ENCODE peak calls at places on chromosomes 7 and 10, in ten cellular contexts. U is HCEC 1CT; A is B cell; D is CD8-positive, alpha-beta memory T cell; Q is amygdala; X is stimulated activated naive CD8-positive, alpha-beta T cell treated with anti-CD3 and anti-CD28 coated beads, Interleukin-15, Interleukin-2, amounts not matched to agents 100 U/mL and 50 U/mL, for 24 hours; J is stimulated activated CD4-positive, alpha-beta T cell treated with anti-CD3 and anti-CD28 coated beads, TNF-alpha, amount 100 ng/mL, for 4 hours; L is heart right ventricle; P is naive thymus-derived CD4-positive, alpha-beta T cell; T is fibroblast of mammary gland. Z is an unnamed sample.

GRCh38 chr7:157016352-157017041 is 6.0 kb upstream of the MNX1 start:
- DNase-seq in U (no peak), A (no peak), D (no peak), Q (no peak), X (peak), J (no peak), L (no peak), P (no peak), T (no peak), Z (no peak)

GRCh38 chr10:129467346-129468119 is 492 bp downstream of the MGMT start:
- DNase-seq in U (no peak), A (no peak), D (no peak), Q (no peak), X (peak), J (no peak), L (no peak), P (no peak), T (peak), Z (no peak)

GRCh38 chr10:96978621-96979154 is 146.6 kb downstream of the LCOR start:
- DNase-seq in U (no peak), A (no peak), D (no peak), Q (no peak), X (no peak), J (no peak), L (no peak), P (no peak), T (no peak), Z (no peak)

GRCh38 chr7:131010714-131011436 is 276.9 kb upstream of the KLF14 start:
- DNase-seq in U (peak), A (no peak), D (no peak), Q (no peak), X (no peak), J (no peak), L (no peak), P (no peak), T (peak), Z (no peak)

GRCh38 chr10:130621231-130621775 is 485.1 kb downstream of the GLRX3 start:
- DNase-seq in U (no peak), A (no peak), D (no peak), Q (no peak), X (no peak), J (no peak), L (no peak), P (no peak), T (no peak), Z (no peak)

GRCh38 chr10:103696411-103697145 is 158.8 kb downstream of the SH3PXD2A start:
- DNase-seq in U (peak), A (peak), D (peak), Q (peak), X (peak), J (peak), L (peak), P (no peak), T (peak), Z (no peak)

GRCh38 chr10:132163278-132163765 is 23.4 kb upstream of the DPYSL4 start:
- DNase-seq in U (no peak), A (no peak), D (peak), Q (no peak), X (peak), J (no peak), L (peak), P (no peak), T (no peak), Z (no peak)

GRCh38 chr10:45091968-45092367 is 91.2 kb downstream of the ZNF22 start:
- DNase-seq in U (no peak), A (no peak), D (no peak), Q (no peak), X (no peak), J (no peak), L (peak), P (no peak), T (no peak), Z (no peak)

GRCh38 chr10:33116293-33116697 is 158.3 kb upstream of the ITGB1 start:
- DNase-seq in U (peak), A (no peak), D (no peak), Q (no peak), X (peak), J (no peak), L (no peak), P (no peak), T (peak), Z (no peak)

GRCh38 chr10:84765656-84766055 is 437.3 kb downstream of the CCSER2 start:
- DNase-seq in U (no peak), A (no peak), D (no peak), Q (no peak), X (no peak), J (no peak), L (no peak), P (no peak), T (no peak), Z (no peak)

GRCh38 chr7:1663243-1663642 is 6.8 kb upstream of the ELFN1 start:
- DNase-seq in U (no peak), A (peak), D (no peak), Q (no peak), X (peak), J (no peak), L (no peak), P (no peak), T (no peak), Z (no peak)

GRCh38 chr7:108094933-108095710 is 35.0 kb downstream of the LAMB4 start:
- DNase-seq in U (peak), A (no peak), D (no peak), Q (no peak), X (no peak), J (no peak), L (no peak), P (no peak), T (peak), Z (no peak)

GRCh38 chr10:8037941-8038894 is 16.3 kb upstream of the GATA3 start:
- DNase-seq in U (no peak), A (no peak), D (no peak), Q (no peak), X (no peak), J (no peak), L (no peak), P (no peak), T (no peak), Z (no peak)

GRCh38 chr10:119859422-119860258 is 13.0 kb downstream of the MCMBP start:
- DNase-seq in U (peak), A (peak), D (peak), Q (no peak), X (no peak), J (no peak), L (no peak), P (peak), T (peak), Z (no peak)

GRCh38 chr7:77200542-77200941 is 923 bp upstream of the FGL2 start:
- DNase-seq in U (no peak), A (peak), D (no peak), Q (no peak), X (no peak), J (no peak), L (no peak), P (no peak), T (no peak), Z (no peak)

GRCh38 chr7:100884741-100885439 is 4.6 kb downstream of the UFSP1 start:
- DNase-seq in U (no peak), A (peak), D (peak), Q (no peak), X (peak), J (no peak), L (no peak), P (no peak), T (no peak), Z (peak)

Z was measured in caudate nucleus.